ENCODE peak calls at places on chromosomes 13 and 19, in ten cellular contexts. P, J, T, R, D, U, Z, W, L and C are unnamed samples. For H3K9me3, the result is how much of the 10 kb centered on the place peaks cover.

GRCh38 chr13:20825476-20825875 is 51.7 kb upstream of the EEF1AKMT1 start:
- DNase-seq in Z (peak), T (no peak), U (no peak), J (no peak), P (no peak), D (no peak), L (no peak), R (no peak), W (no peak), C (no peak)

GRCh38 chr19:16342002-16342715 is 17.5 kb downstream of the KLF2 start:
- DNase-seq in Z (no peak), L (no peak), W (no peak), P (no peak), J (peak), U (no peak), T (no peak), D (no peak), R (no peak), C (no peak)

GRCh38 chr13:99374994-99375805 is 68.0 kb upstream of the GPR183 start:
- DNase-seq in J (peak), D (peak), W (no peak), P (no peak), U (peak), L (peak), T (no peak), R (peak), Z (no peak), C (no peak)

GRCh38 chr19:46659151-46660007 is 1.6 kb downstream of the DACT3 start:
- DNase-seq in J (no peak), T (peak), P (peak), L (no peak), D (no peak), Z (no peak), U (peak), W (no peak), R (no peak), C (no peak)

GRCh38 chr13:25406377-25406776 is 34.6 kb downstream of the ATP8A2 start:
- DNase-seq in R (no peak), T (no peak), J (no peak), D (no peak), W (no peak), L (no peak), P (no peak), U (no peak), Z (no peak), C (no peak)

GRCh38 chr13:53018690-53019647 is 9.6 kb upstream of the OLFM4 start:
- DNase-seq in U (no peak), L (no peak), Z (no peak), P (no peak), T (no peak), J (no peak), R (no peak), W (no peak), D (no peak), C (no peak)

GRCh38 chr13:30323524-30323923 is 16.2 kb upstream of the KATNAL1 start:
- DNase-seq in D (no peak), Z (no peak), W (no peak), P (no peak), T (no peak), L (no peak), U (no peak), J (no peak), R (no peak), C (no peak)

GRCh38 chr13:110758195-110758594 is 44.7 kb downstream of the ING1 start:
- DNase-seq in W (no peak), P (no peak), J (peak), L (no peak), D (no peak), Z (peak), T (no peak), U (no peak), R (no peak), C (no peak)

GRCh38 chr13:21014666-21015170 is 46.7 kb downstream of the LATS2 start:
- DNase-seq in R (no peak), P (no peak), J (no peak), L (no peak), Z (peak), U (peak), D (no peak), T (no peak), W (peak), C (no peak)

GRCh38 chr13:23449386-23450162 is 16.1 kb upstream of the SACS start:
- DNase-seq in P (no peak), W (no peak), D (no peak), J (no peak), L (no peak), U (no peak), R (no peak), Z (no peak), T (no peak), C (no peak)

GRCh38 chr13:73235385-73235784 is 176.6 kb downstream of the KLF5 start:
- DNase-seq in J (no peak), Z (no peak), T (no peak), U (no peak), P (no peak), W (no peak), R (no peak), L (no peak), D (no peak), C (no peak)

GRCh38 chr19:8526345-8527062 is 12.5 kb upstream of the ZNF414 start:
- DNase-seq in R (peak), L (peak), D (no peak), T (peak), J (peak), W (peak), U (peak), P (peak), Z (peak), C (peak)

DNA sequence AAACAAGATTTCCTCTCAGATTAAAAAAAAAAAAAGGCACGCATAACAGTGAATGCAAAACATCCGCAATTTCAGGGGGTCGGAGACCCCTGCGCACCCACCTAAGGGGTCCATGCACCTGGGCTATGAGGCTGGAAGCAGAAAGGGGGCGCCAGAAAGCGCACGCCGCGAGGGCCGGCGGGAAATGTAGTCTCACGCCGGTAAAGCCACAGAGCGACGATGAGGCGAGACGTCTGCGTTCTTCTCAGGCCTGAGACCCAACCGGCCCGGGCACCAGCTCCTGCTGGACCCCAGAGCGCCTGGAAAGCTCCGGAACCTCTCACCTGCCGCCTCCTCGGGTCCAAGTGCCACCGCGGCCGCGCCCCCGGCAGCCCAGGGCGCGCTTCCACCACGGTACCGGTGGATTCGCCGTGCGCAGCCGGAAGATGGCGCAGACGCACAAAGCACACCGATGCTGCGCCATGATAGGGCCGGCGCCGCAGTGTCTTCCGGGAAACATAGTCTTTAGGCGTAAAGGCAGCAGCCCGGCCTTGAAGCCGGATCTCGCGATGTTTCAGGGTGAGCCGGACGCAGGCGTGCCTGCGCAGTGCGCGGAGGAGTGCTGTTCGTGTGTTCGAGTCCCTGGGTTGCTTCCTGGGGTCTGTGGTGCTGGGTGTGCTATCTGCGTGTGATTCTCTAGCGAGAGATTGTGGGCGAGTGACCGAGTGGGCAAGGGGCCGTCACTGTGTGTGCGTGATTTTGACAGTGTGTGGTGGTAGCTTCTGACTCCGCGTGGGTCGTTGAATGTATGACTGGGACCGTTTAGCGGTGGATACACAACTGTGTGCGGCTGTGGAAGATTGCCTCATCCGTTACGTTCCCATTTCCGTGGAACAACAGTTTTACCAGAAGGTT is at the start of gene ZNF582:
- DNase-seq in T (peak), L (peak), P (peak), U (peak), D (peak), R (peak), W (peak), Z (peak), J (peak), C (peak)
- TF ChIP-seq POLR2A in T (no peak), L (peak), P (peak), U (peak), D (no peak), R (no peak), W (peak), Z (peak), J (no peak), C (no peak)

GRCh38 chr19:47714339-47714738 is 1.1 kb downstream of the EHD2 start:
- DNase-seq in J (no peak), U (no peak), D (no peak), Z (no peak), W (no peak), R (no peak), P (no peak), L (no peak), T (no peak), C (no peak)
- H3K4me3 ChIP-seq in J (no peak), U (no peak), D (peak), Z (peak), W (no peak), R (peak), P (peak), L (peak), T (peak), C (peak)

GRCh38 chr19:35791814-35792279 is 16.5 kb downstream of the ARHGAP33 start:
- DNase-seq in U (no peak), W (no peak), D (no peak), L (no peak), P (no peak), Z (no peak), R (peak), T (no peak), J (no peak), C (no peak)
- H3K9me3 ChIP-seq in U (under half), W (under half), D (under half), L (under half), P (under half), Z (under half), R (under half), T (under half), J (under half), C (under half)

GRCh38 chr19:42400404-42400803 is 10.3 kb upstream of the CNFN start:
- DNase-seq in R (no peak), D (no peak), L (no peak), T (no peak), U (no peak), P (no peak), Z (no peak), J (no peak), W (no peak), C (no peak)

GRCh38 chr19:42403586-42403985 is 13.5 kb upstream of the CNFN start:
- DNase-seq in D (no peak), U (no peak), Z (no peak), L (no peak), W (no peak), R (no peak), T (no peak), P (no peak), J (no peak), C (no peak)

GRCh38 chr19:42397315-42398166 is 7.4 kb upstream of the CNFN start:
- DNase-seq in R (no peak), L (no peak), U (no peak), T (no peak), Z (no peak), D (no peak), W (no peak), P (no peak), J (no peak), C (no peak)

GRCh38 chr19:42402376-42403116 is 12.4 kb upstream of the CNFN start:
- DNase-seq in U (no peak), Z (no peak), W (no peak), L (no peak), P (no peak), D (no peak), R (no peak), T (no peak), J (no peak), C (no peak)

GRCh38 chr19:42401365-42402303 is 11.5 kb upstream of the CNFN start:
- DNase-seq in L (peak), P (peak), W (peak), R (peak), D (no peak), J (peak), T (peak), Z (peak), U (peak), C (peak)
- TF ChIP-seq POLR2A in L (no peak), P (no peak), W (peak), R (no peak), D (no peak), J (no peak), T (no peak), Z (no peak), U (no peak), C (no peak)

GRCh38 chr19:13083008-13083404 is 19.7 kb downstream of the LYL1 start:
- DNase-seq in D (no peak), W (no peak), J (no peak), Z (no peak), U (no peak), L (no peak), T (no peak), P (no peak), R (no peak), C (no peak)
- H3K4me3 ChIP-seq in D (no peak), W (no peak), J (no peak), Z (no peak), U (no peak), L (no peak), T (no peak), P (no peak), R (no peak), C (no peak)

GRCh38 chr19:23474761-23475160 is 79.5 kb upstream of the ZNF91 start:
- DNase-seq in L (no peak), D (no peak), P (no peak), T (no peak), W (no peak), R (no peak), U (no peak), Z (no peak), J (no peak), C (no peak)
- H3K9me3 ChIP-seq in L (under half), D (under half), P (under half), T (under half), W (under half), R (under half), U (under half), Z (under half), J (under half), C (under half)

GRCh38 chr19:45469132-45469834 is 1.5 kb downstream of the FOSB start:
- DNase-seq in W (peak), L (peak), P (peak), Z (peak), D (peak), J (peak), U (peak), R (peak), T (peak), C (peak)
- TF ChIP-seq POLR2A in W (peak), L (peak), P (peak), Z (no peak), D (peak), J (peak), U (peak), R (peak), T (peak), C (no peak)